ENCODE peak calls at places on chromosomes 1 and 21, in ten cellular contexts. R, P, K, I, O, V, Z, X, U and S are unnamed samples.

GRCh38 chr1:98897046-98897445 is 107.6 kb downstream of the PLPPR5 start:
- DNase-seq in I (no peak), O (peak; percentile 1), X (no peak), U (no peak), K (no peak), R (no peak), Z (no peak), P (no peak), V (no peak), S (no peak)

GRCh38 chr21:44579056-44579832 is 1.2 kb downstream of the KRTAP10-5 start:
- DNase-seq in R (no peak), V (peak; percentile 55), Z (no peak), O (no peak), X (no peak), I (no peak), P (no peak), U (no peak), K (no peak), S (no peak)

GRCh38 chr1:236795757-236796719 is 946 bp downstream of the MTR start:
- DNase-seq in X (no peak), I (peak; percentile 62), Z (no peak), P (no peak), U (no peak), R (no peak), O (no peak), V (no peak), K (no peak), S (no peak)

GRCh38 chr1:245154429-245155185 is at the start of gene KIF26B:
- DNase-seq in Z (no peak), K (peak; percentile 48), R (peak; percentile 52), O (peak; percentile 84), I (peak; percentile 17), P (peak; percentile 19), V (no peak), U (peak; percentile 85), X (peak; percentile 78), S (peak; percentile 67)

GRCh38 chr1:212512731-212513559 is 80.2 kb downstream of the NENF start:
- DNase-seq in V (no peak), R (no peak), P (no peak), K (no peak), X (peak; percentile 61), I (no peak), Z (no peak), U (no peak), O (peak; percentile 95), S (no peak)

GRCh38 chr1:233938476-233938875 is 34.0 kb downstream of the SLC35F3 start:
- DNase-seq in P (no peak), I (no peak), Z (no peak), V (no peak), R (no peak), K (no peak), O (no peak), U (no peak), X (no peak), S (no peak)

GRCh38 chr1:112934562-112934952 is 21.4 kb downstream of the SLC16A1 start:
- DNase-seq in K (no peak), U (no peak), R (no peak), O (no peak), I (no peak), Z (no peak), P (no peak), X (no peak), V (no peak), S (no peak)

GRCh38 chr21:43797415-43797814 is 8.0 kb downstream of the RRP1 start:
- DNase-seq in V (no peak), U (no peak), R (no peak), X (no peak), K (no peak), I (no peak), Z (no peak), O (no peak), P (no peak), S (no peak)

GRCh38 chr21:15034126-15034848 is 30.5 kb downstream of the NRIP1 start:
- DNase-seq in X (no peak), O (peak; percentile 44), Z (no peak), R (no peak), P (no peak), I (no peak), K (no peak), V (no peak), U (no peak), S (no peak)

GRCh38 chr1:172909606-172910326 is 141.0 kb downstream of the TNFSF18 start:
- DNase-seq in Z (no peak), O (no peak), V (no peak), R (no peak), K (no peak), I (no peak), U (no peak), X (peak; percentile 96), P (no peak), S (no peak)

GRCh38 chr21:28675265-28676041 is 317.2 kb downstream of the LTN1 start:
- DNase-seq in O (no peak), U (no peak), Z (no peak), K (no peak), I (no peak), P (no peak), R (no peak), X (no peak), V (no peak), S (no peak)

GRCh38 chr1:228009828-228010775 is 3.3 kb downstream of the WNT3A start:
- DNase-seq in I (no peak), R (peak; percentile 32), P (no peak), K (no peak), X (no peak), V (peak; percentile 72), U (peak; percentile 22), O (peak; percentile 64), Z (no peak), S (peak; percentile 47)

GRCh38 chr1:67836769-67837168 is 3.5 kb upstream of the GNG12 start:
- DNase-seq in V (no peak), O (no peak), U (no peak), Z (no peak), X (no peak), R (no peak), K (no peak), P (no peak), I (no peak), S (no peak)

GRCh38 chr1:30372792-30373433 is 350.5 kb downstream of the MATN1 start:
- DNase-seq in X (no peak), V (no peak), O (peak; percentile 67), Z (no peak), R (peak; percentile 13), U (peak; percentile 2), P (no peak), I (no peak), K (no peak), S (no peak)

GRCh38 chr1:8027748-8028631 is 1.9 kb upstream of the ERRFI1 start:
- DNase-seq in O (peak; percentile 59), R (no peak), P (no peak), Z (no peak), X (peak; percentile 75), I (no peak), K (no peak), V (no peak), U (no peak), S (no peak)

GRCh38 chr21:34766862-34767261 is 98.1 kb downstream of the CLIC6 start:
- DNase-seq in V (no peak), I (no peak), P (no peak), K (no peak), X (no peak), Z (no peak), R (no peak), O (no peak), U (no peak), S (no peak)

GRCh38 chr21:38989745-38990423 is 184.2 kb downstream of the ETS2 start:
- DNase-seq in V (no peak), I (no peak), K (no peak), U (peak; percentile 71), O (peak; percentile 90), Z (peak; percentile 33), R (peak; percentile 76), P (no peak), X (peak; percentile 92), S (no peak)

GRCh38 chr1:160669276-160669675 is 22.4 kb upstream of the SLAMF1 start:
- DNase-seq in V (no peak), P (no peak), Z (no peak), R (no peak), O (no peak), X (no peak), K (no peak), U (no peak), I (no peak), S (no peak)

GRCh38 chr21:42614811-42615342 is 38.5 kb upstream of the PDE9A start:
- DNase-seq in U (no peak), K (no peak), Z (no peak), O (peak; percentile 29), X (peak; percentile 48), P (peak; percentile 67), I (peak; percentile 26), R (no peak), V (peak; percentile 77), S (peak; percentile 41)

GRCh38 chr1:209029737-209030136 is 553.8 kb upstream of the CAMK1G start:
- DNase-seq in X (no peak), R (peak; percentile 27), K (no peak), Z (no peak), V (no peak), P (no peak), I (no peak), U (no peak), O (peak; percentile 28), S (no peak)

GRCh38 chr1:193115629-193116227 is 6.1 kb upstream of the CDC73 start:
- DNase-seq in P (no peak), R (no peak), K (no peak), U (no peak), O (no peak), I (no peak), V (no peak), Z (no peak), X (peak; percentile 91), S (no peak)

GRCh38 chr1:70314706-70315304 is 39.7 kb downstream of the ANKRD13C start:
- DNase-seq in K (no peak), X (no peak), V (no peak), Z (no peak), O (peak; percentile 2), U (peak; percentile 3), R (no peak), P (no peak), I (no peak), S (no peak)

GRCh38 chr1:26787381-26787705 is 407 bp upstream of the PIGV start:
- DNase-seq in K (no peak), U (no peak), Z (no peak), R (peak; percentile 59), V (no peak), I (no peak), X (no peak), P (peak; percentile 73), O (no peak), S (no peak)